ENCODE peak calls at places on chromosome 22, in four cellular contexts. One of them, this sample, is unnamed.

GRCh38 chr22:33302549-33302948 is 244.4 kb upstream of the SYN3 start:
- DNase-seq in kidney: no peak
- DNase-seq in endothelial cell: no peak
- DNase-seq in pancreas: no peak
- DNase-seq in this sample: no peak

GRCh38 chr22:22195265-22196017 is 49.1 kb upstream of the VPREB1 start:
- DNase-seq in kidney: no peak
- DNase-seq in endothelial cell: peak
- DNase-seq in pancreas: peak
- DNase-seq in this sample: no peak

GRCh38 chr22:45871721-45872120 is 105.2 kb downstream of the WNT7B start:
- DNase-seq in kidney: no peak
- DNase-seq in endothelial cell: no peak
- DNase-seq in pancreas: no peak
- DNase-seq in this sample: no peak

GRCh38 chr22:46121079-46121478 is 29.2 kb upstream of the PPARA start:
- DNase-seq in kidney: no peak
- DNase-seq in endothelial cell: no peak
- DNase-seq in pancreas: peak
- DNase-seq in this sample: no peak

GRCh38 chr22:20967697-20968201 is 694 bp downstream of the AIFM3 start:
- DNase-seq in kidney: no peak
- DNase-seq in endothelial cell: no peak
- DNase-seq in pancreas: peak
- DNase-seq in this sample: no peak

GRCh38 chr22:39543095-39543494 is 10.5 kb upstream of the RPS19BP1 start:
- DNase-seq in kidney: no peak
- DNase-seq in endothelial cell: peak
- DNase-seq in pancreas: no peak
- DNase-seq in this sample: no peak

GRCh38 chr22:20186183-20186870 is 35.5 kb upstream of the CCDC188 start:
- DNase-seq in kidney: no peak
- DNase-seq in endothelial cell: peak
- DNase-seq in pancreas: no peak
- DNase-seq in this sample: no peak

GRCh38 chr22:36772451-36772850 is 3.5 kb downstream of the IFT27 start:
- DNase-seq in kidney: no peak
- DNase-seq in endothelial cell: no peak
- DNase-seq in pancreas: no peak
- DNase-seq in this sample: peak

GRCh38 chr22:20180245-20180630 is 29.4 kb upstream of the CCDC188 start:
- DNase-seq in kidney: no peak
- DNase-seq in endothelial cell: peak
- DNase-seq in pancreas: no peak
- DNase-seq in this sample: no peak

GRCh38 chr22:46669201-46669600 is 49.0 kb downstream of the GRAMD4 start:
- DNase-seq in kidney: no peak
- DNase-seq in endothelial cell: no peak
- DNase-seq in pancreas: no peak
- DNase-seq in this sample: no peak

GRCh38 chr22:44550666-44551491 is 52.8 kb upstream of the RTL6 start:
- DNase-seq in kidney: peak
- DNase-seq in endothelial cell: peak
- DNase-seq in pancreas: no peak
- DNase-seq in this sample: peak

GRCh38 chr22:47304191-47304831 is 541.9 kb downstream of the TBC1D22A start:
- DNase-seq in kidney: peak
- DNase-seq in endothelial cell: no peak
- DNase-seq in pancreas: peak
- DNase-seq in this sample: no peak

GRCh38 chr22:20569059-20570058 is 61.9 kb downstream of the MED15 start:
- DNase-seq in kidney: peak
- DNase-seq in endothelial cell: no peak
- DNase-seq in pancreas: peak
- DNase-seq in this sample: peak

GRCh38 chr22:49975543-49976389 is 15.2 kb downstream of the PIM3 start:
- DNase-seq in kidney: peak
- DNase-seq in endothelial cell: peak
- DNase-seq in pancreas: peak
- DNase-seq in this sample: peak

GRCh38 chr22:46549971-46550641 is 12.7 kb upstream of the CELSR1 start:
- DNase-seq in kidney: peak
- DNase-seq in endothelial cell: no peak
- DNase-seq in pancreas: no peak
- DNase-seq in this sample: peak

GRCh38 chr22:21570398-21570797 is 2.9 kb downstream of the UBE2L3 start:
- DNase-seq in kidney: no peak
- DNase-seq in endothelial cell: no peak
- DNase-seq in pancreas: no peak
- DNase-seq in this sample: no peak

GRCh38 chr22:44439356-44440223 is 58.4 kb downstream of the RTL6 start:
- DNase-seq in kidney: peak
- DNase-seq in endothelial cell: no peak
- DNase-seq in pancreas: no peak
- DNase-seq in this sample: no peak

GRCh38 chr22:45649809-45650208 is 21.8 kb upstream of the ATXN10 start:
- DNase-seq in kidney: no peak
- DNase-seq in endothelial cell: no peak
- DNase-seq in pancreas: no peak
- DNase-seq in this sample: peak

GRCh38 chr22:28029201-28029948 is 110.3 kb upstream of the PITPNB start:
- DNase-seq in kidney: peak
- DNase-seq in endothelial cell: peak
- DNase-seq in pancreas: peak
- DNase-seq in this sample: no peak

GRCh38 chr22:38924197-38924952 is 33.0 kb upstream of the APOBEC3A start:
- DNase-seq in kidney: peak
- DNase-seq in endothelial cell: no peak
- DNase-seq in pancreas: peak
- DNase-seq in this sample: no peak

GRCh38 chr22:24376606-24377005 is 50.8 kb upstream of the ADORA2A start:
- DNase-seq in kidney: no peak
- DNase-seq in endothelial cell: no peak
- DNase-seq in pancreas: no peak
- DNase-seq in this sample: no peak

GRCh38 chr22:37887610-37888378 is 18.3 kb upstream of the MICALL1 start:
- DNase-seq in kidney: no peak
- DNase-seq in endothelial cell: peak
- DNase-seq in pancreas: no peak
- DNase-seq in this sample: no peak
- TF ChIP-seq CTCF in kidney: peak
- TF ChIP-seq CTCF in endothelial cell: no peak
- TF ChIP-seq CTCF in pancreas: no peak
- TF ChIP-seq CTCF in this sample: peak

GRCh38 chr22:31726692-31727091 is 23.2 kb downstream of the PRR14L start:
- DNase-seq in kidney: no peak
- DNase-seq in endothelial cell: no peak
- DNase-seq in pancreas: no peak
- DNase-seq in this sample: no peak

GRCh38 chr22:31732089-31732829 is 17.7 kb downstream of the PRR14L start:
- DNase-seq in kidney: no peak
- DNase-seq in endothelial cell: no peak
- DNase-seq in pancreas: no peak
- DNase-seq in this sample: no peak

GRCh38 chr22:31733580-31734079 is 16.3 kb downstream of the PRR14L start:
- DNase-seq in kidney: no peak
- DNase-seq in endothelial cell: no peak
- DNase-seq in pancreas: no peak
- DNase-seq in this sample: no peak

GRCh38 chr22:31728857-31729256 is 21.1 kb downstream of the PRR14L start:
- DNase-seq in kidney: no peak
- DNase-seq in endothelial cell: no peak
- DNase-seq in pancreas: no peak
- DNase-seq in this sample: no peak

GRCh38 chr22:31730344-31730711 is 19.6 kb downstream of the PRR14L start:
- DNase-seq in kidney: no peak
- DNase-seq in endothelial cell: no peak
- DNase-seq in pancreas: no peak
- DNase-seq in this sample: no peak
- TF ChIP-seq CTCF in kidney: no peak
- TF ChIP-seq CTCF in endothelial cell: peak
- TF ChIP-seq CTCF in pancreas: no peak
- TF ChIP-seq CTCF in this sample: peak

DNA sequence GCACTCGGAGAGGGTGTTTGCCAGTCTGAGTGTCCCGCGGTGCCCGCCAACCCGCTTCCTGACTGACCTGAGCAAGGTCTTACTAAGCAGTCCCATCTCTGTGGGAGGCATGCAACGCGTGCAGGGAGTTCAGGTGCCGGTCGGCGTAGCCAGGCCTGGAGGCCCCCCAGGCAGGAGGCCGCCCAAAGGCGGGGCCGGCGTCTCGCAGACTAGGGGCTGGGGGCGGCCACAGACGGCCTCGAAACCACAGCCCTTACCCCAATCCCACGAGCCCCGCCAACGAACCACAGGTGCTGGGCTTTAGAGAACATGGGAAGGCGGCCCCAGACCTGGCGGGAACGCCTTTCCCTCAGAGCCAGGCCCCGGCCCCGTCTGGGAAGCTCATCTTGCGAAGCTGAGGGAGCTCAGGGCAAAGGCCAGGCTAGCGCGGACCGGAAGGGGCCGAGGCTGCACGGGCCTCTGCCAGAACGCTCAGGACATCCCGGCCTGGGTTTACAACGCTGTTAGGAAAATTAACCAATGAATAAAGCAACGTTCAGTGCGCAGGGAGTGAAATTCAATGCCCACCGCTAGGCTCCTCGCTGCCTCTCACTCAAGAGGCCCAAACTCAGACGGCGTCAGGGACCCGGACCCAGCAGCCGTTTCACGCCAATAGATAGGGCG is 2.1 kb upstream of the MTFP1 start:
- DNase-seq in kidney: peak
- DNase-seq in endothelial cell: peak
- DNase-seq in pancreas: peak
- DNase-seq in this sample: no peak
- TF ChIP-seq CTCF in kidney: peak
- TF ChIP-seq CTCF in endothelial cell: no peak
- TF ChIP-seq CTCF in pancreas: no peak
- TF ChIP-seq CTCF in this sample: peak

GRCh38 chr22:41779889-41780505 is 20.5 kb upstream of the CCDC134 start:
- DNase-seq in kidney: no peak
- DNase-seq in endothelial cell: no peak
- DNase-seq in pancreas: no peak
- DNase-seq in this sample: no peak
- TF ChIP-seq CTCF in kidney: no peak
- TF ChIP-seq CTCF in endothelial cell: no peak
- TF ChIP-seq CTCF in pancreas: no peak
- TF ChIP-seq CTCF in this sample: no peak